ENCODE peak calls at places on chromosome 18, in seven cellular contexts. K, U, J, T, F, M and L are unnamed samples.

GRCh38 chr18:35998967-35999366 is 26.5 kb downstream of the RMP24 start:
- DNase-seq in J (no peak), M (no peak), F (no peak), K (no peak), U (no peak), T (no peak), L (no peak)

GRCh38 chr18:67636597-67637385 is 120.3 kb upstream of the DSEL start:
- DNase-seq in T (no peak), K (peak), M (no peak), F (no peak), J (no peak), U (no peak), L (no peak)

GRCh38 chr18:55753643-55754255 is 165.8 kb upstream of the TCF4 start:
- DNase-seq in T (peak), U (no peak), M (no peak), J (no peak), F (no peak), K (no peak), L (no peak)

GRCh38 chr18:62717850-62718229 is 2.5 kb downstream of the PHLPP1 start:
- DNase-seq in J (no peak), F (no peak), U (no peak), T (peak), K (no peak), M (no peak), L (no peak)

GRCh38 chr18:36899289-36899688 is 70.4 kb downstream of the KIAA1328 start:
- DNase-seq in M (no peak), K (no peak), F (no peak), J (no peak), U (no peak), T (peak), L (no peak)

GRCh38 chr18:48201337-48201705 is 207.9 kb downstream of the ZBTB7C start:
- DNase-seq in M (no peak), F (no peak), J (no peak), T (no peak), U (no peak), K (no peak), L (no peak)

GRCh38 chr18:3914833-3915598 is 465.0 kb downstream of the TGIF1 start:
- DNase-seq in K (no peak), F (no peak), U (no peak), M (no peak), J (no peak), T (no peak), L (no peak)

GRCh38 chr18:75162467-75162866 is 46.5 kb downstream of the PTGR3 start:
- DNase-seq in M (no peak), K (no peak), U (no peak), T (peak), J (no peak), F (no peak), L (no peak)

GRCh38 chr18:57529151-57529550 is 57.4 kb downstream of the FECH start:
- DNase-seq in T (no peak), U (no peak), K (no peak), F (no peak), M (no peak), J (no peak), L (no peak)

GRCh38 chr18:33605250-33605649 is 27.2 kb downstream of the ASXL3 start:
- DNase-seq in M (no peak), U (no peak), K (no peak), T (no peak), F (no peak), J (no peak), L (no peak)

GRCh38 chr18:49582579-49582978 is 20.7 kb downstream of the LIPG start:
- DNase-seq in F (no peak), J (no peak), K (no peak), M (no peak), U (no peak), T (peak), L (no peak)

GRCh38 chr18:14976736-14977430 is 228.9 kb downstream of the ANKRD30B start:
- DNase-seq in M (no peak), K (no peak), U (no peak), T (no peak), J (no peak), F (no peak), L (no peak)

GRCh38 chr18:57748770-57749603 is 54.1 kb downstream of the ATP8B1 start:
- DNase-seq in U (no peak), J (no peak), F (no peak), T (peak), K (no peak), M (no peak), L (peak)

GRCh38 chr18:48734460-48734859 is 195.6 kb downstream of the CTIF start:
- DNase-seq in J (no peak), F (no peak), M (no peak), U (no peak), K (no peak), T (no peak), L (no peak)

GRCh38 chr18:55079067-55079466 is 119.8 kb upstream of the CCDC68 start:
- DNase-seq in F (no peak), T (no peak), K (no peak), J (no peak), M (no peak), U (no peak), L (no peak)

GRCh38 chr18:3494569-3494968 is 44.6 kb downstream of the TGIF1 start:
- DNase-seq in J (no peak), U (no peak), T (no peak), F (no peak), M (no peak), K (no peak), L (no peak)

GRCh38 chr18:13474907-13475306 is 251.5 kb downstream of the FAM210A start:
- DNase-seq in F (no peak), M (no peak), K (no peak), J (no peak), U (no peak), T (no peak), L (no peak)

GRCh38 chr18:75438891-75439290 is 11.4 kb upstream of the SMIM21 start:
- DNase-seq in M (no peak), T (peak), K (no peak), F (no peak), U (no peak), J (no peak), L (no peak)

GRCh38 chr18:2448565-2449151 is 122.6 kb downstream of the METTL4 start:
- DNase-seq in F (no peak), J (no peak), T (no peak), U (no peak), M (no peak), K (no peak), L (no peak)

GRCh38 chr18:77765468-77765867 is 515.8 kb downstream of the GALR1 start:
- DNase-seq in M (no peak), K (peak), U (no peak), F (peak), T (no peak), J (no peak), L (no peak)

GRCh38 chr18:47204908-47205522 is 28.9 kb upstream of the IER3IP1 start:
- DNase-seq in T (peak), F (peak), J (no peak), M (no peak), K (peak), U (no peak), L (peak)

GRCh38 chr18:68847219-68847860 is 49.5 kb downstream of the CCDC102B start:
- DNase-seq in M (no peak), J (no peak), K (no peak), F (no peak), U (no peak), T (peak), L (no peak)

GRCh38 chr18:72460210-72460680 is 83.9 kb downstream of the CBLN2 start:
- DNase-seq in T (peak), K (no peak), J (no peak), F (no peak), U (no peak), M (no peak), L (no peak)

GRCh38 chr18:61824733-61825363 is 68.0 kb downstream of the RNF152 start:
- DNase-seq in M (no peak), T (no peak), U (no peak), J (no peak), F (no peak), K (no peak), L (no peak)

GRCh38 chr18:5456577-5457466 is 87.0 kb downstream of the EPB41L3 start:
- DNase-seq in J (no peak), F (no peak), T (peak), K (peak), U (no peak), M (no peak), L (no peak)

GRCh38 chr18:49861659-49862058 is 48.3 kb upstream of the ACAA2 start:
- DNase-seq in T (no peak), K (no peak), J (no peak), M (no peak), U (no peak), F (no peak), L (peak)

GRCh38 chr18:70380915-70381896 is 92.4 kb downstream of the SOCS6 start:
- DNase-seq in J (no peak), K (peak), T (no peak), F (no peak), M (no peak), U (no peak), L (no peak)

GRCh38 chr18:5894215-5894612 is 1.1 kb downstream of the TMEM200C start:
- DNase-seq in K (no peak), F (no peak), U (no peak), J (no peak), M (no peak), T (peak), L (no peak)

GRCh38 chr18:49486617-49486958 is 446 bp downstream of the C18orf32 start:
- DNase-seq in U (no peak), F (no peak), T (no peak), M (no peak), J (no peak), K (no peak), L (no peak)

GRCh38 chr18:74468547-74469014 is 11.5 kb upstream of the DIPK1C start:
- DNase-seq in U (no peak), M (no peak), J (no peak), T (no peak), F (no peak), K (no peak), L (no peak)

GRCh38 chr18:32425466-32425865 is 45.2 kb downstream of the GAREM1 start:
- DNase-seq in J (no peak), T (peak), U (no peak), M (no peak), K (no peak), F (no peak), L (no peak)

GRCh38 chr18:68735498-68736343 is 20.8 kb upstream of the TMX3 start:
- DNase-seq in K (no peak), T (peak), M (no peak), J (no peak), F (no peak), U (no peak), L (peak)

GRCh38 chr18:40529478-40529877 is 1425.6 kb upstream of the PIK3C3 start:
- DNase-seq in F (no peak), T (peak), M (no peak), J (no peak), K (no peak), U (no peak), L (no peak)

GRCh38 chr18:11808001-11808855 is 43.0 kb upstream of the CHMP1B start:
- DNase-seq in U (no peak), T (peak), J (no peak), K (peak), F (no peak), M (no peak), L (no peak)

GRCh38 chr18:12317664-12318333 is 9.8 kb downstream of the TUBB6 start:
- DNase-seq in F (no peak), K (no peak), T (peak), U (peak), J (no peak), M (no peak), L (no peak)

GRCh38 chr18:2898131-2898640 is 51.4 kb downstream of the EMILIN2 start:
- DNase-seq in M (no peak), F (no peak), U (no peak), K (no peak), J (no peak), T (peak), L (peak)

DNA sequence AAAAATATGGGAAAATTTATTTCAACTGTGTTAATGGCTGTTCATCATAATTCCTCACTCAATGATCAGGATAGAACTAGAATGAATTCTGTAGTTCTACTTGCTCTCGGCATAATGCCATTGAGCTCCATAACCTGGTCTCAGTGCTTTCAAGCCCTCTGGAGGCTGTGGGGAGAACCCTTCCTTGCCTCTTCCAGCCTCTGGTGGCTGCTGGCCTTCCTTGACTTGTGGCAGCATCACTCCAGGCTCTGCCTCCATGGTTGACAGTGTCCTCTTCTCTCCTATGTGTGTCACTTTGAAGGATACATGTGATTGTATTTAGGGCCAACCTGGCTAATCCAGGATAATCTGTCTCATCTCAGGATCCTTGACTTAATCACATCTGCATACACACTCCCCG is 26.9 kb upstream of the CABYR start:
- DNase-seq in F (no peak), K (no peak), M (no peak), T (no peak), J (no peak), U (no peak), L (no peak)
- TF ChIP-seq CTCF in F (no peak), K (no peak), M (no peak), T (no peak), J (no peak), U (no peak), L (no peak)

DNA sequence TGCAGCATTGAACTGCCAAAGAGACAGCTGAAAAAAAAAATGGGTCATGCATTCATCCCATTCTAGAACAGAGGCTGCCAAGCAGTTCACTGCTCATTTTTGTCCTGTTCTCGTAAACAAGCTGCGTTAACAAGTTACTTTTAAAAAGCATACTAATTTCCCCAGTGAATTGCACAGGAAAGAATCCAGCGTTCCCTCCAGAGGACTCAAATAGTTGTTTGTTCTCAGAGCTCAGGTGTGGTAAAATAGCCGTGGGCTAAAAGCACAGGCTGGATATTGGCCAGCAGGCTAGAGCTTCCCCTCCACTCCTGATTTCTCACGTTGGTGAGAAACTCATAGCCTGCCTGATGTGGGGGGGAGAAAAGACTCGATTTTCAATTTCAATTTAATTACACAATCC is 76.1 kb upstream of the AQP4 start:
- DNase-seq in T (no peak), U (no peak), M (no peak), F (no peak), K (no peak), J (no peak), L (no peak)
- TF ChIP-seq CTCF in T (no peak), U (no peak), M (no peak), F (no peak), K (no peak), J (no peak), L (no peak)

GRCh38 chr18:41532344-41533086 is 422.5 kb upstream of the PIK3C3 start:
- DNase-seq in J (no peak), F (no peak), U (no peak), M (no peak), T (peak), K (no peak), L (no peak)
- TF ChIP-seq CTCF in J (no peak), F (no peak), U (no peak), M (no peak), T (peak), K (no peak), L (no peak)

DNA sequence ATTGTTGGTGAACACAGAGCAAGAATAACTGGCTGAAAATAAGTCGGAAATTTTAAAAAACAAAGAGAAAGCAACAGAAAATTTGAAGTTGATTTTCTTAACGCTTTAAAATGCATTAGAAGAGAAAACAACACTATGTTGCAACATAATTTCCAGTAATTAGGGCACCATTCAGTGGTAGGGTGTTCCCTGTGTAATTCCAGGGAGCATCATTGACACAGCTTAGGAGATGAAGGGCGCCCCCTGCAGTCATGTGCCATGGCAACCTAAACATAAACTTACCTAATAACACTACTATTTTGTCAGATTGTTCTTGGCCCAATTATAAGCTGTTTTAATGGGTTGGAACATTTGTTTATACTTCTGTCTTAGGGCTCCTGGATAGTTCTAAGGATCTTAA is 99.6 kb downstream of the DTNA start:
- DNase-seq in U (no peak), F (peak), J (no peak), M (peak), T (peak), K (peak), L (no peak)
- TF ChIP-seq CTCF in U (no peak), F (peak), J (no peak), M (peak), T (peak), K (peak), L (peak)

GRCh38 chr18:23667114-23667513 is 4.4 kb upstream of the ANKRD29 start:
- DNase-seq in J (no peak), M (no peak), F (no peak), U (no peak), T (no peak), K (no peak), L (no peak)
- TF ChIP-seq CTCF in J (no peak), M (peak), F (no peak), U (no peak), T (no peak), K (no peak), L (peak)

GRCh38 chr18:9810994-9811393 is 74.8 kb upstream of the TXNDC2 start:
- DNase-seq in M (no peak), U (no peak), K (peak), T (no peak), J (no peak), F (no peak), L (no peak)
- TF ChIP-seq CTCF in M (no peak), U (no peak), K (no peak), T (no peak), J (no peak), F (peak), L (no peak)